ENCODE peak calls at places on chromosomes 12 and 14, in six cellular contexts. T, F, U, Y, J and V are unnamed samples.

GRCh38 chr12:46770501-46771183 is 55.2 kb downstream of the SLC38A4 start:
- DNase-seq in Y (peak), F (no peak), J (no peak), T (no peak), U (no peak), V (peak)

GRCh38 chr14:92703516-92703915 is 44.9 kb downstream of the LGMN start:
- DNase-seq in T (no peak), J (no peak), U (no peak), Y (no peak), F (no peak), V (no peak)

GRCh38 chr12:89918172-89918880 is 209.7 kb upstream of the ATP2B1 start:
- DNase-seq in J (no peak), T (no peak), U (no peak), Y (no peak), F (no peak), V (no peak)

GRCh38 chr12:12726543-12727093 is 9.4 kb downstream of the CDKN1B start:
- DNase-seq in F (no peak), J (no peak), T (peak), U (no peak), Y (peak), V (no peak)

GRCh38 chr12:132638541-132639408 is 20.2 kb downstream of the P2RX2 start:
- DNase-seq in F (peak), Y (peak), J (peak), U (no peak), T (peak), V (peak)

GRCh38 chr14:32081901-32082300 is 4.8 kb downstream of the ARHGAP5 start:
- DNase-seq in U (no peak), T (no peak), J (no peak), Y (no peak), F (peak), V (peak)

GRCh38 chr12:42935756-42936155 is 346.2 kb upstream of the PRICKLE1 start:
- DNase-seq in U (no peak), T (no peak), Y (peak), J (no peak), F (no peak), V (no peak)

GRCh38 chr12:45893240-45893639 is 97.1 kb downstream of the SCAF11 start:
- DNase-seq in T (no peak), U (no peak), F (no peak), Y (peak), J (no peak), V (no peak)

DNA sequence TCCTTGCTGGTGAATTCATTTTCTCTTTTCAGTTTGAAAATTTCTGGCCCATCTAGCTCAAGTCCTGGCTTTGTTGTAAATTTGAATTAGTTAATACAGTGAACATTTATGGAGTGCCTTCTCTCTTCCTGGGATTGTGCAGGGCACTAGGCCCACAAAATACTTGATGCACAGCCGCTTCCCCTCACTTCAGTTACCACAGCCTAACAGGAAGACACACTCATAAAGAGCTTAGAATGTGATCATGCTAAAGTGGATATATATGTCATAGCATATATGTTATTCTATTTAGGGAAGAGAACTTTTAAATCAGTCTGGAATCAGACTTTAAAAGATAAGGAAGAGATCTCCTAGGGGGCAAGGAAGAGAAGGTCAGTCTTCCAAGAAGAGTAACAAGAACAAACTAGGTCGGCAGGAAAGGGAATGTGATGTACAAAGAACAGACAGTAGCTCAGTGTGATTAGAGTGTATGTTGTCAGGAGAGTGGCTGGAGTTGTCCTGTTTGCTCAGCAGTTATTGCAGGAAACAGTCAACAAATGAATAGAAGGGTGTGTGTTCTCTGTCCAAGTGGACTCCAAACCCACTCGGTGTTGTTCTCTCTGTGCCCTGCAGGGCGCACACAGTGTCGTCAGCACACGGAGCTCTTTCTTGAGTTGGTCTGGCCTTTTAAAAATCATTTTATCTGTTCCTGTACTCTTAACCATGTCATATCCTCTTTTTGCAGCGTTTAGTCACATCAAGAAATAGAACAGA is 74.4 kb downstream of the DAAM1 start:
- DNase-seq in F (peak), Y (no peak), T (no peak), J (no peak), U (no peak), V (no peak)
- TF ChIP-seq CTCF in F (peak), Y (no peak), T (peak), J (peak), U (no peak), V (peak)

DNA sequence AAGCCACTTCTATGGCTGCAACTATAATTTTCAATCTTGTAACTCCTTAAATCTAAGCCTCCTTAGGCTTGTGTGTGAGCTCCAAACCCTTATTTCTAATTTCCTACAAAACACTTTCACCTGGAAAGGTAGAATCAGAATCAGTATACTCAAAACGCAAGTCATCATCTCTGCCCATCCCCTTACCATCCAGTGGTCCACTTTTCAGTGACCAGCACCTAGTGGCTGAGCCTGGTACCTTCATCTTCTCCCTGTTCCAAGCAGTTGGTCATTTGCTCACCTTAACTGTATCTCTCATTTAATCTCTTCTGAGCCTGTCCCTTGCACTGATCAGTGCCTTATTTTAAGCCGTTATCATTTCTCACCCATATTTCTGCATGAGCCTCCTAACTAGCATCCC is 107.9 kb downstream of the PPM1H start:
- DNase-seq in T (no peak), U (no peak), F (no peak), Y (no peak), J (no peak), V (no peak)
- TF ChIP-seq CTCF in T (no peak), U (no peak), F (no peak), Y (peak), J (no peak), V (no peak)

DNA sequence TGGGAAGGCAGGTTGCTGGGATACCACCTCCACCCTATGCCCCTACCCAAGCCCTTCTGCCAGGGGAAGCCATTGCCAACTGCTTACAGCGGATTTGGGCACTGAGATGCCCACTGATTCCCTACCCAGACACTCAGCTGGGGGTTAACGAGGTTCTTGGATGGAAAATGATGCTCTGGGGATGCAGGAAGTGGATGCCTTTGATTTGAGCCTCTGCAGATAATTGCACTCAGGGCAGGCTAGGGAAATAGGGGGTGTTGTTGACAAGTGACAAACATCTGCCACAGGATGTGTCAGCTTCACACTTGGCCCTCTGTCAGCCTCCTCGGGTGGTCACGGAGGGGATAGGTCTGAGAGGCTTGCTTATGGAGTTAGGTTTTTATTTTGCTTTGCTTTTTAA is 57.4 kb downstream of the RPH3A start:
- DNase-seq in Y (no peak), F (no peak), U (no peak), T (no peak), J (no peak), V (no peak)
- TF ChIP-seq CTCF in Y (no peak), F (no peak), U (no peak), T (no peak), J (no peak), V (no peak)

GRCh38 chr12:124053855-124054254 is 80.8 kb downstream of the ZNF664 start:
- DNase-seq in J (peak), Y (peak), U (no peak), T (peak), F (no peak), V (peak)
- TF ChIP-seq CTCF in J (peak), Y (peak), U (no peak), T (peak), F (peak), V (peak)

GRCh38 chr14:77609902-77610301 is 6.5 kb downstream of the SPTLC2 start:
- DNase-seq in Y (no peak), J (no peak), U (no peak), F (no peak), T (no peak), V (no peak)
- TF ChIP-seq CTCF in Y (no peak), J (no peak), U (no peak), F (no peak), T (no peak), V (no peak)